ENCODE peak calls at places on chromosomes 16 and 17, in nine cellular contexts. H is MM.1S, T is GM12878, N is hepatocyte, D is DND-41, R is lung, U is adipocyte, Q is heart left ventricle, X is GM23248. Y is an unnamed sample. For H3K27me3 and H3K4me1, the result is how much of the 10 kb centered on the place peaks cover.

GRCh38 chr17:80252871-80253270 is 7.8 kb upstream of the RNF213 start:
- DNase-seq in U (no peak), N (no peak), X (peak), T (no peak), H (peak), Q (no peak), R (peak), D (peak), Y (peak)

GRCh38 chr16:57604177-57604576 is 24.3 kb upstream of the ADGRG1 start:
- DNase-seq in N (no peak), H (no peak), Q (no peak), X (no peak), D (no peak), U (no peak), T (no peak), R (no peak), Y (peak)

GRCh38 chr17:78676415-78677302 is 99.5 kb upstream of the DNAH17 start:
- DNase-seq in Q (no peak), N (no peak), R (no peak), X (no peak), T (no peak), D (no peak), H (no peak), U (no peak), Y (no peak)

GRCh38 chr16:85029413-85029794 is 1.8 kb downstream of the KIAA0513 start:
- DNase-seq in D (peak), X (peak), U (peak), Q (no peak), H (peak), N (peak), T (peak), R (no peak), Y (no peak)

GRCh38 chr17:2181206-2181983 is 122.2 kb downstream of the SMG6 start:
- DNase-seq in H (no peak), N (peak), X (peak), R (peak), U (peak), T (no peak), D (no peak), Q (peak), Y (no peak)

GRCh38 chr17:78558181-78558850 is 18.9 kb downstream of the DNAH17 start:
- DNase-seq in D (no peak), X (peak), N (no peak), H (no peak), U (peak), T (no peak), Q (no peak), R (no peak), Y (no peak)

GRCh38 chr17:73952498-73953205 is 250.8 kb upstream of the RPL38 start:
- DNase-seq in H (no peak), U (no peak), N (peak), D (no peak), T (no peak), X (peak), R (no peak), Q (peak), Y (peak)

GRCh38 chr17:67021196-67021595 is 23.2 kb upstream of the CACNG1 start:
- DNase-seq in T (no peak), Q (no peak), U (no peak), R (no peak), X (peak), N (no peak), H (no peak), D (no peak), Y (no peak)

GRCh38 chr16:83913234-83913633 is 14.3 kb downstream of the MLYCD start:
- DNase-seq in Q (peak), D (no peak), R (peak), U (no peak), X (no peak), T (no peak), N (no peak), H (no peak), Y (no peak)

GRCh38 chr17:66637491-66637890 is 197.4 kb upstream of the CACNG5 start:
- DNase-seq in N (no peak), D (no peak), T (no peak), H (no peak), X (no peak), Q (no peak), U (no peak), R (no peak), Y (no peak)

GRCh38 chr17:83173997-83174858 is 94.8 kb downstream of the METRNL start:
- DNase-seq in N (peak), T (no peak), U (peak), H (no peak), Q (peak), X (peak), D (peak), R (peak), Y (peak)

GRCh38 chr17:16934133-16934795 is 37.7 kb downstream of the TNFRSF13B start:
- DNase-seq in H (no peak), D (no peak), R (no peak), Q (peak), U (no peak), X (no peak), N (no peak), T (no peak), Y (no peak)

GRCh38 chr16:4293822-4294457 is 21.1 kb upstream of the TFAP4 start:
- DNase-seq in Q (peak), T (no peak), N (peak), U (peak), D (no peak), X (peak), H (no peak), R (peak), Y (no peak)

GRCh38 chr17:80204626-80205468 is 15.3 kb downstream of the SGSH start:
- DNase-seq in D (no peak), U (no peak), T (no peak), H (no peak), X (no peak), Q (no peak), N (no peak), R (no peak), Y (no peak)

GRCh38 chr16:57186630-57187507 is 740 bp downstream of the RSPRY1 start:
- DNase-seq in R (peak), H (peak), N (peak), T (no peak), U (peak), X (peak), D (peak), Q (peak), Y (peak)

GRCh38 chr16:46688101-46688656 is 799 bp downstream of the VPS35 start:
- DNase-seq in Q (peak), T (no peak), U (peak), H (no peak), N (no peak), X (no peak), R (peak), D (no peak), Y (peak)

GRCh38 chr17:5260542-5260941 is 21.5 kb upstream of the RABEP1 start:
- DNase-seq in D (no peak), Q (no peak), H (no peak), T (no peak), U (no peak), R (no peak), N (no peak), X (no peak), Y (no peak)

GRCh38 chr17:35809855-35810461 is 674 bp downstream of the TAF15 start:
- DNase-seq in T (no peak), D (no peak), H (peak), R (no peak), X (peak), Q (no peak), N (peak), U (no peak), Y (no peak)

GRCh38 chr16:72961115-72961832 is 86.7 kb downstream of the ZFHX3 start:
- DNase-seq in X (peak), R (no peak), T (no peak), U (peak), D (no peak), Q (no peak), H (no peak), N (no peak), Y (no peak)

GRCh38 chr16:49839462-49839825 is 16.5 kb downstream of the ZNF423 start:
- DNase-seq in R (no peak), Q (no peak), T (no peak), D (no peak), H (no peak), U (no peak), N (no peak), X (no peak), Y (no peak)

GRCh38 chr17:3957735-3958134 is 6.5 kb downstream of the ATP2A3 start:
- DNase-seq in D (no peak), X (no peak), T (no peak), H (no peak), Q (no peak), N (no peak), R (no peak), U (no peak), Y (no peak)

GRCh38 chr17:57584050-57584551 is 161.0 kb downstream of the CCDC182 start:
- DNase-seq in U (no peak), R (no peak), H (no peak), T (no peak), Q (no peak), D (no peak), N (no peak), X (peak), Y (no peak)

GRCh38 chr17:1716076-1716911 is 6.1 kb upstream of the TLCD2 start:
- DNase-seq in U (peak), D (peak), X (peak), N (peak), Q (peak), H (peak), R (peak), T (peak), Y (peak)

GRCh38 chr16:87234601-87235000 is 82.6 kb downstream of the C16orf95 start:
- DNase-seq in H (no peak), Q (no peak), U (no peak), D (no peak), X (no peak), N (no peak), R (no peak), T (no peak), Y (no peak)
- H3K27me3 ChIP-seq in H (under half), Q (under half), U (under half), D (under half), X (under half), N (under half), R (under half), T (under half), Y (under half)

GRCh38 chr16:1175566-1176279 is 22.8 kb downstream of the CACNA1H start:
- DNase-seq in U (no peak), N (no peak), D (no peak), R (no peak), H (no peak), Q (no peak), X (no peak), T (no peak), Y (no peak)
- H3K4me1 ChIP-seq in U (under half), N (under half), D (under half), R (under half), H (under half), Q (under half), X (under half), T (under half), Y (under half)

GRCh38 chr16:3246002-3246401 is 10.4 kb downstream of the MEFV start:
- DNase-seq in D (no peak), T (no peak), X (no peak), U (no peak), R (no peak), Q (no peak), N (no peak), H (no peak), Y (no peak)
- H3K27me3 ChIP-seq in D (under half), T (under half), X (under half), U (under half), R (under half), Q (under half), N (under half), H (half or more), Y (under half)

GRCh38 chr17:81920612-81921530 is 2.9 kb upstream of the SIRT7 start:
- DNase-seq in T (no peak), N (no peak), D (no peak), X (no peak), U (no peak), H (no peak), R (no peak), Q (no peak), Y (no peak)

GRCh38 chr17:81917565-81918332 is at the start of gene SIRT7:
- DNase-seq in R (peak), D (peak), T (peak), H (peak), X (peak), N (peak), Q (peak), U (peak), Y (peak)

GRCh38 chr17:81921996-81922565 is 4.1 kb upstream of the SIRT7 start:
- DNase-seq in T (no peak), R (no peak), N (no peak), Q (no peak), D (no peak), X (no peak), H (no peak), U (no peak), Y (no peak)

GRCh38 chr17:81921531-81921862 is 3.5 kb upstream of the SIRT7 start:
- DNase-seq in D (no peak), U (no peak), R (no peak), T (no peak), Q (no peak), H (no peak), X (no peak), N (no peak), Y (no peak)

DNA sequence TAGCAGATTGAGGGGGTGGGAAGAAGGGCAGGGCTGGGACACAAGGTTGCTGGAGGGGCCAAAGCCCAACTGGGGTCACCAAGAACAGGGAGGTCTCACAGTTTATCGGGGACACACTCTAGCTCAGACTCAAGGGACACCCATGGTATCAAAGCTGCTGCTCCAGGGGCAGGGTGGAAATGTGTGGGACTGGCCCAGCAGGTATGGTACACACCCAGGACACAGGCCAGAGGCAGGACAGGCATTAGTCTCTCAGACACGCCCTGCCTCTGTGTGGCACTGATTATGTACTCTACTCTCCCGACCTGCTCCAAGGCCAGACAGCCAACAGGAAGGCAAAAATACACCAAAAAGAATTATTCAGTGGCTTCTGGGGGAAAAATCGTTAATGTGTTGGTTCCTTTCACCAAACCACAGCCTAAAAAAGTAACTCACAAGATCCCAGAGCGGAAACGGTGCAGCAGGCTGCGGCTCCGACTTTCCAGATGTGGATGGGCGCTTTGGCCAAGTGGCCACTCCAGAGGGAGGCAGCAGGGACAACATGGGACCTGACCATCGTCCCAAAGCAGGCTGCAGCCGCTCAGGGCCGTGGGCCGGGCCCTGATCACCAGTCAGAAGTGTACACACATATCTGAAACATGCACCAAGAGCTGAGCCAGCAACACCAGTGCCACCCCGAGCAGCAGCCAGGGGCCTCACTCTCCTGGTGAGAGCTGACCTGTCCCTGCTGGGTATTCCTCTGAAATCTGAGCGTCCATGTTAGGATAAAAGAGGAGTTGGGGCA is 978 bp upstream of the SIRT7 start:
- DNase-seq in D (no peak), N (no peak), Q (no peak), X (no peak), U (no peak), H (no peak), R (no peak), T (no peak), Y (peak)
- H3K4me1 ChIP-seq in D (under half), N (under half), Q (under half), X (under half), U (under half), H (under half), R (under half), T (under half), Y (half or more)

GRCh38 chr16:69105501-69106361 is at the start of gene HAS3:
- DNase-seq in N (peak), H (peak), U (peak), D (peak), R (peak), X (peak), Q (peak), T (no peak), Y (peak)
- H3K27me3 ChIP-seq in N (under half), H (under half), U (under half), D (under half), R (under half), X (under half), Q (under half), T (under half), Y (under half)

GRCh38 chr16:29804455-29805231 is 1.7 kb upstream of the MAZ start:
- DNase-seq in U (peak), N (no peak), Q (peak), H (peak), T (no peak), D (peak), X (peak), R (no peak), Y (no peak)
- H3K4me1 ChIP-seq in U (under half), N (under half), Q (under half), H (under half), T (under half), D (half or more), X (under half), R (under half), Y (under half)

GRCh38 chr17:50636804-50637195 is 2.1 kb downstream of the ABCC3 start:
- DNase-seq in U (no peak), R (no peak), H (no peak), X (no peak), D (no peak), N (no peak), T (no peak), Q (no peak), Y (no peak)
- H3K27me3 ChIP-seq in U (under half), R (under half), H (under half), X (under half), D (under half), N (under half), T (under half), Q (under half), Y (under half)

GRCh38 chr17:45298546-45299285 is 18.1 kb downstream of the MAP3K14 start:
- DNase-seq in N (no peak), U (peak), Q (no peak), D (no peak), X (peak), H (no peak), T (no peak), R (no peak), Y (no peak)
- H3K4me1 ChIP-seq in N (under half), U (half or more), Q (under half), D (under half), X (half or more), H (under half), T (half or more), R (under half), Y (half or more)

GRCh38 chr17:45787044-45787443 is 2.9 kb downstream of the CRHR1 start:
- DNase-seq in R (no peak), D (no peak), N (no peak), X (no peak), U (no peak), Q (no peak), H (no peak), T (no peak), Y (no peak)

GRCh38 chr17:45786349-45786748 is 2.2 kb downstream of the CRHR1 start:
- DNase-seq in N (no peak), D (no peak), R (no peak), T (no peak), Q (no peak), H (no peak), X (no peak), U (no peak), Y (no peak)

GRCh38 chr17:45789874-45790273 is 5.8 kb downstream of the CRHR1 start:
- DNase-seq in Q (no peak), N (no peak), D (no peak), X (no peak), T (no peak), R (no peak), U (no peak), H (no peak), Y (no peak)

GRCh38 chr17:45787656-45788055 is 3.5 kb downstream of the CRHR1 start:
- DNase-seq in T (no peak), H (no peak), N (no peak), D (no peak), R (no peak), X (no peak), Q (no peak), U (no peak), Y (no peak)

DNA sequence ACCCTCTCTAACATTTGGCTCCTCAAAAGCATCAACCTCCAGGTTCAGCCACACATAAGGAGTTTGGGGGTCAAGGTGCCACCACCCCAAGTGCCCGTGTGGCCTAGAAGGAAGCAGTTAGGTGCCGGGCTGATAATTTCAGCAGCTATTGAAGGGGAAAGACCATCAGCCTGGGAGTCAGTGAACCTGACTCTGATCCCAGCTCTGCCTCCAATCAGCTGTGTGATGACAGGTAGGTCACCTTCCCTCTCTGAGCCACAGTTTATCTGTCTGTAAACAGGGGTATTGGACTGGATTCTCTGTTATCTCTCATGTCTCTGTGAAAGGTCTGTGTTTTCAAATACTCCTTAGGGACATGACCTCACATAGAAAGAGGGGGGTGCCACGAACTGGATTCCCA is 3.9 kb downstream of the CRHR1 start:
- DNase-seq in R (no peak), T (no peak), X (no peak), N (no peak), Q (no peak), H (no peak), U (no peak), D (no peak), Y (no peak)
- H3K27me3 ChIP-seq in R (under half), T (under half), X (half or more), N (half or more), Q (half or more), H (half or more), U (half or more), D (under half), Y (under half)